ENCODE peak calls at places on chromosomes 4 and X, in seven cellular contexts. Q is stimulated activated CD4-positive, alpha-beta T cell treated with anti-CD3 and anti-CD28 coated beads, Interleukin-4, amount 100 ng/mL, for 4 hours; V is fibroblast of pulmonary artery; L is mesenchymal stem cell; M is stimulated activated naive CD4-positive, alpha-beta T cell; C is progenitor cell of endocrine pancreas; G is GM20000. K is an unnamed sample.

GRCh38 chr4:29540439-29541102 is 1179.6 kb upstream of the PCDH7 start:
- DNase-seq in C (no peak), G (peak), M (no peak), L (peak), Q (no peak), V (peak), K (no peak)

GRCh38 chrX:10620121-10620699 is at the start of gene MID1:
- DNase-seq in M (peak), V (peak), C (peak), L (peak), Q (no peak), G (peak), K (peak)

GRCh38 chrX:46575991-46576392 is 2.4 kb downstream of the CHST7 start:
- DNase-seq in M (no peak), G (no peak), V (peak), L (peak), Q (no peak), C (no peak), K (peak)

GRCh38 chrX:30572004-30572403 is 5.6 kb downstream of the TASL start:
- DNase-seq in V (no peak), G (no peak), L (no peak), M (no peak), C (no peak), Q (no peak), K (no peak)

GRCh38 chrX:50779694-50780093 is 34.3 kb downstream of the SHROOM4 start:
- DNase-seq in M (no peak), Q (no peak), L (no peak), C (no peak), G (no peak), V (peak), K (no peak)

GRCh38 chr4:154039435-154040061 is 250.7 kb upstream of the SFRP2 start:
- DNase-seq in M (no peak), Q (no peak), C (no peak), V (peak), G (no peak), L (no peak), K (no peak)

GRCh38 chr4:105474110-105474518 is 252 bp upstream of the PPA2 start:
- DNase-seq in G (no peak), Q (peak), V (peak), M (no peak), L (no peak), C (no peak), K (peak)

GRCh38 chr4:32136081-32136787 is 1416.1 kb downstream of the PCDH7 start:
- DNase-seq in L (no peak), C (no peak), M (no peak), G (no peak), Q (no peak), V (no peak), K (no peak)

GRCh38 chr4:37884855-37885487 is 5.9 kb upstream of the TBC1D1 start:
- DNase-seq in G (no peak), L (no peak), Q (no peak), C (no peak), M (no peak), V (no peak), K (no peak)